ENCODE peak calls at places on chromosomes 6 and 20, in seven cellular contexts. One of them, this sample, is unnamed.

GRCh38 chr6:163393923-163394322 is 20.6 kb upstream of the QKI start:
- DNase-seq in tibial artery: no peak
- DNase-seq in cardiac muscle cell: no peak
- DNase-seq in stomach: no peak
- DNase-seq in astrocyte: no peak
- DNase-seq in thyroid gland: no peak
- DNase-seq in H1: no peak
- DNase-seq in this sample: no peak

GRCh38 chr6:78910611-78911134 is 43.3 kb downstream of the IRAK1BP1 start:
- DNase-seq in tibial artery: peak
- DNase-seq in cardiac muscle cell: peak
- DNase-seq in stomach: no peak
- DNase-seq in astrocyte: peak
- DNase-seq in thyroid gland: no peak
- DNase-seq in H1: peak
- DNase-seq in this sample: no peak

GRCh38 chr20:39021748-39022147 is 59.6 kb downstream of the DHX35 start:
- DNase-seq in tibial artery: no peak
- DNase-seq in cardiac muscle cell: no peak
- DNase-seq in stomach: no peak
- DNase-seq in astrocyte: no peak
- DNase-seq in thyroid gland: no peak
- DNase-seq in H1: no peak
- DNase-seq in this sample: no peak

GRCh38 chr6:83908813-83909212 is 49.3 kb downstream of the CYB5R4 start:
- DNase-seq in tibial artery: no peak
- DNase-seq in cardiac muscle cell: no peak
- DNase-seq in stomach: no peak
- DNase-seq in astrocyte: peak
- DNase-seq in thyroid gland: no peak
- DNase-seq in H1: no peak
- DNase-seq in this sample: no peak

GRCh38 chr6:14305131-14305530 is 187.6 kb downstream of the CD83 start:
- DNase-seq in tibial artery: no peak
- DNase-seq in cardiac muscle cell: no peak
- DNase-seq in stomach: no peak
- DNase-seq in astrocyte: no peak
- DNase-seq in thyroid gland: no peak
- DNase-seq in H1: no peak
- DNase-seq in this sample: no peak

GRCh38 chr6:139982652-139983051 is 608.2 kb upstream of the CITED2 start:
- DNase-seq in tibial artery: no peak
- DNase-seq in cardiac muscle cell: peak
- DNase-seq in stomach: no peak
- DNase-seq in astrocyte: peak
- DNase-seq in thyroid gland: no peak
- DNase-seq in H1: no peak
- DNase-seq in this sample: no peak

GRCh38 chr6:111605100-111605748 is 454 bp downstream of the TRAF3IP2 start:
- DNase-seq in tibial artery: peak
- DNase-seq in cardiac muscle cell: peak
- DNase-seq in stomach: peak
- DNase-seq in astrocyte: peak
- DNase-seq in thyroid gland: peak
- DNase-seq in H1: peak
- DNase-seq in this sample: no peak

GRCh38 chr6:54419885-54420284 is 111.6 kb downstream of the TINAG start:
- DNase-seq in tibial artery: no peak
- DNase-seq in cardiac muscle cell: peak
- DNase-seq in stomach: no peak
- DNase-seq in astrocyte: peak
- DNase-seq in thyroid gland: no peak
- DNase-seq in H1: no peak
- DNase-seq in this sample: peak

GRCh38 chr6:148429423-148429822 is 86.8 kb downstream of the SASH1 start:
- DNase-seq in tibial artery: no peak
- DNase-seq in cardiac muscle cell: no peak
- DNase-seq in stomach: no peak
- DNase-seq in astrocyte: no peak
- DNase-seq in thyroid gland: no peak
- DNase-seq in H1: no peak
- DNase-seq in this sample: no peak

GRCh38 chr20:57514273-57514751 is 10.6 kb downstream of the CTCFL start:
- DNase-seq in tibial artery: peak
- DNase-seq in cardiac muscle cell: peak
- DNase-seq in stomach: peak
- DNase-seq in astrocyte: peak
- DNase-seq in thyroid gland: peak
- DNase-seq in H1: no peak
- DNase-seq in this sample: peak

GRCh38 chr20:21179796-21180195 is 53.9 kb downstream of the KIZ start:
- DNase-seq in tibial artery: no peak
- DNase-seq in cardiac muscle cell: peak
- DNase-seq in stomach: no peak
- DNase-seq in astrocyte: no peak
- DNase-seq in thyroid gland: no peak
- DNase-seq in H1: no peak
- DNase-seq in this sample: no peak

GRCh38 chr20:8972963-8973362 is 95.9 kb upstream of the PLCB4 start:
- DNase-seq in tibial artery: no peak
- DNase-seq in cardiac muscle cell: no peak
- DNase-seq in stomach: no peak
- DNase-seq in astrocyte: no peak
- DNase-seq in thyroid gland: no peak
- DNase-seq in H1: no peak
- DNase-seq in this sample: no peak

GRCh38 chr6:164034602-164035140 is 620.2 kb downstream of the QKI start:
- DNase-seq in tibial artery: no peak
- DNase-seq in cardiac muscle cell: no peak
- DNase-seq in stomach: no peak
- DNase-seq in astrocyte: peak
- DNase-seq in thyroid gland: no peak
- DNase-seq in H1: no peak
- DNase-seq in this sample: no peak

GRCh38 chr6:116572162-116572561 is 858 bp downstream of the RWDD1 start:
- DNase-seq in tibial artery: no peak
- DNase-seq in cardiac muscle cell: peak
- DNase-seq in stomach: peak
- DNase-seq in astrocyte: peak
- DNase-seq in thyroid gland: peak
- DNase-seq in H1: no peak
- DNase-seq in this sample: no peak

GRCh38 chr20:37231970-37232620 is 29.5 kb downstream of the GHRH start:
- DNase-seq in tibial artery: no peak
- DNase-seq in cardiac muscle cell: no peak
- DNase-seq in stomach: no peak
- DNase-seq in astrocyte: no peak
- DNase-seq in thyroid gland: no peak
- DNase-seq in H1: no peak
- DNase-seq in this sample: no peak

GRCh38 chr20:5863040-5863811 is 87.1 kb downstream of the TRMT6 start:
- DNase-seq in tibial artery: no peak
- DNase-seq in cardiac muscle cell: peak
- DNase-seq in stomach: no peak
- DNase-seq in astrocyte: peak
- DNase-seq in thyroid gland: no peak
- DNase-seq in H1: no peak
- DNase-seq in this sample: no peak

DNA sequence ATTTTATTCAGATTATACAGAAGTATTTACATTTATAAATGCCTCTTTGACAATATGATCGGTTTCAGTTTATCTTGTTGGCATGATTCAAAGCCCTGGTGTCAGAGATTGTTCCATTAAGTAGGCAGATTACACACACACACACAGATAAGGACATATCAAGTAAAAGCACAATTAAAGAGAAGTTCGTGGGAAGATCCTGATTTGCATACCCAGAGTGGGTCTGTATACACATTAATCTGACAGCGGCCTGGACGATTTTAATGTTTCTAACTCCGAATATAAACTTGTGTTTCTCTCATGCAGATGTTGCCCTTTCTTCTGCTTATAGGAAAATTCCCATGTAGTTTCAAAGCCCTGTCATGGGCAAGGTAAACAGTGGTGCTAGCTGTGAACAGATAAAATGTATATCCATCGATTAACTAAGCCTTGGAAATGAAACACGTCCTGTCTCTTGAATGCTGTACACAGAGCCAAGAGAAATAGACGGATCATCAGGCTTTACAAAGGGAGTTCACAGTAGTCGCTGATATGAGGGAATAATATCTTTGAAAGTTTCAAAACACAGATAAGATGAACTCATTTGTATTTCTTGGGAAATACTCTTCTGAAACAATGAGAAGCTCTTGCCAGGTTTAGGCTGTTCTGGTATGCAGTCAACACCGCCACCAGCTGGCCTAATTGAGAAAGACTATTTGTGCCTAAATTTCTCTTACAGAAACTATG is 108.2 kb upstream of the GMDS start:
- DNase-seq in tibial artery: peak
- DNase-seq in cardiac muscle cell: peak
- DNase-seq in stomach: peak
- DNase-seq in astrocyte: peak
- DNase-seq in thyroid gland: peak
- DNase-seq in H1: peak
- DNase-seq in this sample: peak
- H3K4me3 ChIP-seq in tibial artery: peak
- H3K4me3 ChIP-seq in cardiac muscle cell: no peak
- H3K4me3 ChIP-seq in stomach: no peak
- H3K4me3 ChIP-seq in astrocyte: no peak
- H3K4me3 ChIP-seq in thyroid gland: no peak
- H3K4me3 ChIP-seq in H1: no peak
- H3K4me3 ChIP-seq in this sample: no peak

GRCh38 chr20:50648651-50649050 is 42.7 kb downstream of the RIPOR3 start:
- DNase-seq in tibial artery: no peak
- DNase-seq in cardiac muscle cell: no peak
- DNase-seq in stomach: no peak
- DNase-seq in astrocyte: no peak
- DNase-seq in thyroid gland: no peak
- DNase-seq in H1: no peak
- DNase-seq in this sample: no peak

GRCh38 chr20:50642288-50642803 is 49.0 kb downstream of the RIPOR3 start:
- DNase-seq in tibial artery: no peak
- DNase-seq in cardiac muscle cell: peak
- DNase-seq in stomach: no peak
- DNase-seq in astrocyte: no peak
- DNase-seq in thyroid gland: no peak
- DNase-seq in H1: no peak
- DNase-seq in this sample: no peak

GRCh38 chr20:50649587-50649986 is 41.8 kb downstream of the RIPOR3 start:
- DNase-seq in tibial artery: peak
- DNase-seq in cardiac muscle cell: no peak
- DNase-seq in stomach: no peak
- DNase-seq in astrocyte: no peak
- DNase-seq in thyroid gland: no peak
- DNase-seq in H1: no peak
- DNase-seq in this sample: no peak

GRCh38 chr20:50645253-50646068 is 45.9 kb downstream of the RIPOR3 start:
- DNase-seq in tibial artery: peak
- DNase-seq in cardiac muscle cell: peak
- DNase-seq in stomach: peak
- DNase-seq in astrocyte: peak
- DNase-seq in thyroid gland: peak
- DNase-seq in H1: peak
- DNase-seq in this sample: peak

DNA sequence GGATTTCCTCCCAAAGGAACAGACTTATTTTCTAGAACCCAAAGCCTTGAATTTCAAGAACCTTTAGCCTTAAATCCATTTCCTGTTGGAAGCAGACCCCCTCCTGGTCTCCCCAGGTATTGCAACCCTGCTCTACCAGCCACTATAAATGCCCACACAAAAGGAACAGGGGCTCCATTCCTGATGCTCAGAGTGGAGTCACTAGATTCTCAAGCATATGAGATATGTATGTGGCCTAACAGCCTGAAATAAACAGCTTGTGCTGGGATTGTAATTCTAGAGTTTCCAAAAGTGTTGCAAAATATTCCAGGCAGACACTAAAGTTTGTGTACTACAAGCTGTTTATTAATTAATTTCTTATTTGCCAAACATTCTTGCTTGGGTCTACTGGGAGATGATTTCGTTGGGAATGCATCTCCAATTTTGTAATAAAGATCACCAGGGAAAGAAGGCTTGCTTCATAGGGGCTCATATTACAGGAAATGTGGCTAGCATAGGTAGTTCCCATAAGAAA is 44.8 kb downstream of the RIPOR3 start:
- DNase-seq in tibial artery: no peak
- DNase-seq in cardiac muscle cell: peak
- DNase-seq in stomach: no peak
- DNase-seq in astrocyte: peak
- DNase-seq in thyroid gland: no peak
- DNase-seq in H1: no peak
- DNase-seq in this sample: peak
- TF ChIP-seq CTCF in tibial artery: no peak
- TF ChIP-seq CTCF in cardiac muscle cell: peak
- TF ChIP-seq CTCF in stomach: no peak
- TF ChIP-seq CTCF in astrocyte: peak
- TF ChIP-seq CTCF in thyroid gland: no peak
- TF ChIP-seq CTCF in H1: peak
- TF ChIP-seq CTCF in this sample: peak

DNA sequence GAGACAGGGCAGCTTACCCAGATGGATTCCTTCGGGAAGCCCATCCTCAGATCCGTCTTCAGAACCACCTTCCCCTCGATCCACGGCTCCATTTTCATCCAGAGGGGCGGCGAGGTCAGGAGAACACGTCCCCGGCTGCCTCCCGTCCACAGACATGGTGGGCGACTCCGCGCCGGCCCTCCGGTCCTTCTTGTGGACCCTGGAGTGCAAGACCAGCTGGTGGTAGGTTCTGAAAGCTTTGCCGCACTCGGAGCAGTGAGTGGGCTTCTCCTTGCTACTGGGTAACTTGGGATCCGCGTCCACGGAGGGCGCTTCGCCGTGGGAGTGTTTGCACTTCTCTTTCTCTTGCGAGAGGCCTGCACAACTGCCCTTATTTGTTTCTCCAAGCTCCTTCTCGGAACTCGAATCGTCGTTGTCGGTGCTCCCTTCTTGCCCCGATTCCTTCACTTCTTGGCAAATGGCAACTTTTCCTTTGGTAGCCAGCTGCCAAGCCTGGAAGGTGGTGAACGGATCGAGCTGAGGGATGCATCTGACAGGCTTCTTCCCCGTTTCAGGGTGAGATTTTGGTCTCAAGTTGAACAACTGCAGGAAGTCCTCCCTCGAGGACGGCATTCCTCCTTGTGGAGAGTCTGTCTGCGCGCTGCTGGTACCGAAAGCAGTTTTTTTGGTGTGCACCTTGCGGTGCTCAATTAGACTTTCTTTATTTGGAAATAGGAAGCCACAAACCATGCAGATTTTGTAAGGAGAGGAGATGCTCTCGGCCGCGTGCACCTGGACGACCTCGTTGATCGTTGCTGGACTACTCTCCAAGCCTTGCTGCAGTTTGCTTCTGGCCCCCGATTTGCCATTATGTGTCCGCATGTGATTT is 12.0 kb downstream of the ZNF217 start:
- DNase-seq in tibial artery: peak
- DNase-seq in cardiac muscle cell: no peak
- DNase-seq in stomach: peak
- DNase-seq in astrocyte: no peak
- DNase-seq in thyroid gland: no peak
- DNase-seq in H1: no peak
- DNase-seq in this sample: no peak
- H3K27ac ChIP-seq in tibial artery: peak
- H3K27ac ChIP-seq in cardiac muscle cell: peak
- H3K27ac ChIP-seq in stomach: peak
- H3K27ac ChIP-seq in astrocyte: peak
- H3K27ac ChIP-seq in thyroid gland: peak
- H3K27ac ChIP-seq in H1: peak
- H3K27ac ChIP-seq in this sample: peak

GRCh38 chr20:62370115-62370806 is 3.1 kb upstream of the LAMA5 start:
- DNase-seq in tibial artery: no peak
- DNase-seq in cardiac muscle cell: peak
- DNase-seq in stomach: peak
- DNase-seq in astrocyte: peak
- DNase-seq in thyroid gland: no peak
- DNase-seq in H1: no peak
- DNase-seq in this sample: no peak
- H3K4me3 ChIP-seq in tibial artery: no peak
- H3K4me3 ChIP-seq in cardiac muscle cell: no peak
- H3K4me3 ChIP-seq in stomach: no peak
- H3K4me3 ChIP-seq in astrocyte: no peak
- H3K4me3 ChIP-seq in thyroid gland: no peak
- H3K4me3 ChIP-seq in H1: no peak
- H3K4me3 ChIP-seq in this sample: no peak